ENCODE peak calls at places on chromosomes 6 and 20, in four cellular contexts. Q is neural progenitor cell, K is endothelial cell of umbilical vein, Z is PC-9. E is an unnamed sample.

GRCh38 chr6:108566406-108566805 is 5.7 kb downstream of the FOXO3 start:
- DNase-seq in Q (no peak), Z (no peak), K (no peak), E (no peak)

GRCh38 chr20:29079769-29080690 is 2177.4 kb upstream of the DEFB115 start:
- DNase-seq in Z (peak; percentile 76), K (no peak), Q (no peak), E (no peak)

GRCh38 chr20:22449115-22449973 is 135.0 kb downstream of the FOXA2 start:
- DNase-seq in K (no peak), Z (no peak), Q (no peak), E (no peak)

GRCh38 chr6:139839506-139840156 is 465.2 kb upstream of the CITED2 start:
- DNase-seq in Z (no peak), Q (no peak), K (no peak), E (no peak)

GRCh38 chr20:37350655-37351574 is 5.0 kb downstream of the SRC start:
- DNase-seq in K (no peak), Z (no peak), Q (no peak), E (no peak)

GRCh38 chr20:945841-946240 is 29.7 kb upstream of the ANGPT4 start:
- DNase-seq in K (no peak), Z (no peak), Q (peak; percentile 15), E (no peak)

GRCh38 chr20:13325033-13325432 is 104.0 kb downstream of the ISM1 start:
- DNase-seq in K (peak; percentile 32), Z (no peak), Q (peak; percentile 61), E (no peak)

GRCh38 chr20:37969949-37970855 is 63.1 kb downstream of the TTI1 start:
- DNase-seq in K (no peak), Z (no peak), Q (no peak), E (no peak)

GRCh38 chr6:148811472-148811871 is 64.6 kb downstream of the UST start:
- DNase-seq in K (no peak), Z (no peak), Q (no peak), E (no peak)

GRCh38 chr6:80021131-80021530 is 16.7 kb downstream of the TTK start:
- DNase-seq in Q (no peak), K (no peak), Z (no peak), E (no peak)

GRCh38 chr6:24666097-24666615 is 543 bp downstream of the TDP2 start:
- DNase-seq in Q (no peak), Z (no peak), K (no peak), E (no peak)

GRCh38 chr6:43733471-43734293 is 36.3 kb upstream of the VEGFA start:
- DNase-seq in Q (no peak), Z (no peak), K (no peak), E (no peak)

GRCh38 chr6:56483929-56484328 is 158.8 kb downstream of the DST start:
- DNase-seq in Z (no peak), K (peak; percentile 4), Q (no peak), E (no peak)

GRCh38 chr6:1906625-1907024 is 296.9 kb downstream of the FOXC1 start:
- DNase-seq in Q (peak; percentile 16), K (no peak), Z (no peak), E (no peak)

GRCh38 chr20:58306421-58307261 is 2.9 kb upstream of the RAB22A start:
- DNase-seq in Q (no peak), K (peak; percentile 40), Z (no peak), E (no peak)

GRCh38 chr6:145814035-145814500 is 527 bp downstream of the FBXO30 start:
- DNase-seq in K (no peak), Z (no peak), Q (peak; percentile 75), E (peak; percentile 37)

GRCh38 chr20:35240083-35240913 is 13.8 kb downstream of the MMP24 start:
- DNase-seq in Z (no peak), Q (no peak), K (no peak), E (no peak)

GRCh38 chr6:108250240-108250866 is 10.5 kb downstream of the SNX3 start:
- DNase-seq in Q (peak; percentile 48), K (peak; percentile 37), Z (no peak), E (peak; percentile 12)

GRCh38 chr6:28337103-28337520 is 1.2 kb upstream of the ZSCAN31 start:
- DNase-seq in Z (no peak), Q (no peak), K (no peak), E (no peak)

GRCh38 chr6:49551126-49551865 is 828 bp downstream of the C6orf141 start:
- DNase-seq in Q (peak; percentile 90), Z (no peak), K (peak; percentile 40), E (no peak)

GRCh38 chr20:1299522-1299921 is 29.4 kb downstream of the SDCBP2 start:
- DNase-seq in Q (peak; percentile 45), Z (no peak), K (no peak), E (no peak)

GRCh38 chr20:24647713-24648112 is 178.3 kb downstream of the SYNDIG1 start:
- DNase-seq in Q (no peak), K (no peak), Z (no peak), E (no peak)

GRCh38 chr6:168704678-168705077 is 263.7 kb downstream of the SMOC2 start:
- DNase-seq in K (no peak), Z (no peak), Q (no peak), E (no peak)

GRCh38 chr20:11537032-11537431 is 380.7 kb upstream of the BTBD3 start:
- DNase-seq in K (no peak), Q (no peak), Z (no peak), E (no peak)

GRCh38 chr6:101762851-101763250 is 369.3 kb downstream of the GRIK2 start:
- DNase-seq in K (no peak), Z (no peak), Q (no peak), E (no peak)

GRCh38 chr20:48052492-48052870 is 267.2 kb upstream of the SULF2 start:
- DNase-seq in K (peak; percentile 37), Z (peak; percentile 64), Q (no peak), E (peak; percentile 20)

GRCh38 chr6:79173378-79173777 is 61.1 kb downstream of the HMGN3 start:
- DNase-seq in Q (no peak), Z (no peak), K (no peak), E (no peak)

GRCh38 chr20:64052987-64053840 is 3.8 kb upstream of the SOX18 start:
- DNase-seq in Q (no peak), Z (no peak), K (no peak), E (no peak)
- H3K27ac ChIP-seq in Q (no peak overlapping the region), Z (no peak overlapping the region), K (peak overlapping the region; percentile 83), E (peak overlapping the region; percentile 67)

GRCh38 chr20:3071610-3072529 is at the start of gene OXT:
- DNase-seq in K (peak; percentile 23), Z (no peak), Q (peak; percentile 58), E (no peak)
- TF ChIP-seq EZH2 in K (peak; percentile 57), Z (no peak), Q (peak; percentile 89), E (no peak)

DNA sequence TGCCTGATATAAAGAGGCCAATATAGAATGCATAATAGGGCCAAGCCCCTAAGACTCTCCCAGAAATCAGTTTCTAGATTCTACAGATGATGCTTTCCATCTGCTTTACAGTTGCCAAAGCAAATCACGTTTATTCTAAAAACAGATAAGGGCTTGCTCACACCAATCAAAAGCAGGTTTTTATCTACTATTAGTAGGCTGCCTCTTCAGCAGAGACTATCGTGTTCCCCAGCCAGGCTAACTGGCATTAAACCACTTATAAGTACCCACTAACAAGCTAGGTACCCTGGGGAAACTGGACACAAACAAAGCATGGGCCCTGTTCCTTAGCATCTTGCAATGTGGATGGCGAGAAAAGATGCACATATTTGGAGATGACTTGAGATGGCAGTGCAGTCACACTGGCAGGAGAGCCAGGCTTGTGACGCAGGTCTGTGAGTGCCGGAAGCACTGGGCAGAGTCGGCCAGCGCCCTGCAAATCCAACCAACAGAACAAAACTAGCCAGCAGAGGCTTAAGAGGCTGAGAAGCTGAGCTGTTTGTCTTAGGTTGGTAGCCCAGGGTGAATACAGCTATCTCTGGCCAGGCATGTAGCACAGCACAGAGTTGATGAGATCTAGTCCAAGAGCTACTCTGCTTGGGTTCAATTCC is 73.4 kb downstream of the GFOD1 start:
- DNase-seq in K (no peak), Q (peak; percentile 29), Z (no peak), E (no peak)
- H3K27ac ChIP-seq in K (no peak overlapping the region), Q (no peak overlapping the region), Z (no peak overlapping the region), E (no peak overlapping the region)

GRCh38 chr20:51542894-51543788 is 622 bp upstream of the NFATC2 start:
- DNase-seq in Z (no peak), K (no peak), Q (no peak), E (no peak)
- TF ChIP-seq EZH2 in Z (no peak), K (no peak), Q (no peak), E (no peak)

GRCh38 chr6:14439419-14439818 is 321.8 kb downstream of the CD83 start:
- DNase-seq in K (no peak), Z (no peak), Q (no peak), E (no peak)

GRCh38 chr6:14440215-14440890 is 322.8 kb downstream of the CD83 start:
- DNase-seq in Z (no peak), K (no peak), Q (no peak), E (no peak)

GRCh38 chr6:14436593-14436992 is 319.0 kb downstream of the CD83 start:
- DNase-seq in Z (no peak), Q (no peak), K (no peak), E (no peak)

GRCh38 chr6:14431375-14432330 is 314.1 kb downstream of the CD83 start:
- DNase-seq in Z (no peak), Q (no peak), K (no peak), E (no peak)

DNA sequence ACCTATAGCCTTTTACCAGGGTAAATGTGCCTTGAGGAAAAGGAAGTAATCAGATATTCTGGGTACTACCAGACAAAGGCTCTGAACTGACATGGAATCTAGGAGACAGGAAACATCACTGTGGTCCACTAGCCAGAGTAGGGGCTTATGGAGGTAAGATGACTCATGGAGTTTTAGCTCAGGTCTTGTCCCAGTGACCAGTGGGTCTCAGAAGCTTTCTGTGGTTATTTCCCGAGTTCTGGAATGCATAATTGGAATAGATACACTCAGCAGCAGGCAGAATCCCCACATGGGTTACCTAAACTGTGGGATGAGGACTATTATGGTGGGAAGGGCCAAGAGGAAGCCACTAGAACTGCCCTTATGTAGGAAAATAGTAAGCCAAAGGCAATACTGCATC is 317.7 kb downstream of the CD83 start:
- DNase-seq in Z (no peak), K (no peak), Q (no peak), E (no peak)
- H3K27ac ChIP-seq in Z (no peak overlapping the region), K (no peak overlapping the region), Q (no peak overlapping the region), E (no peak overlapping the region)

GRCh38 chr20:54657268-54657826 is 182.0 kb downstream of the DOK5 start:
- DNase-seq in Q (no peak), Z (no peak), K (no peak), E (no peak)
- TF ChIP-seq EZH2 in Q (no peak), Z (no peak), K (no peak), E (no peak)

GRCh38 chr6:53342210-53342609 is 6.5 kb downstream of the ELOVL5 start:
- DNase-seq in Q (no peak), K (no peak), Z (no peak), E (no peak)
- H3K27ac ChIP-seq in Q (no peak overlapping the region), K (no peak overlapping the region), Z (no peak overlapping the region), E (no peak overlapping the region)

GRCh38 chr20:59603727-59604608 is at the start of gene PHACTR3:
- DNase-seq in Q (peak; percentile 55), K (no peak), Z (no peak), E (no peak)
- TF ChIP-seq EZH2 in Q (no peak), K (no peak), Z (no peak), E (no peak)

DNA sequence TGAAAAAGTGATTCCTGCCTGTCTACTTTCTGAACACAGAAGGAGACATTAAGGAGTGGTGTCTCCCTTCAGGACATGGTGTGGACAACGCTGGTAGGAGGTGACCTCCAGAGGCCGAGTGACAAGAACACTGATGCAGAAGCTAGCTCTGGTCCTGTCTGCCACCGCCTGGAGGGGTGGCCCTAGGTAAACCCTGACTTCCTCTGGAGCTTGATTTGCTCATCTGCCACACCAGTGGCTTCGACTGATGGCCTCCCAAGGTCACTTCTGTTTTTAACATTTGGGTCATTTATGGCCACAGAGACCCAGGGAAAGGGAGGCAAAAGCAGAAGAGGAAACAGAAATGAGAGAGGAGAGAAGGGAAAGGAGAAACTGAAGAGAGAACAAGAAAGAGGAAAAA is 49.3 kb upstream of the SLC22A23 start:
- DNase-seq in K (no peak), Q (no peak), Z (no peak), E (no peak)
- H3K27ac ChIP-seq in K (no peak overlapping the region), Q (no peak overlapping the region), Z (no peak overlapping the region), E (no peak overlapping the region)

E was measured in SK-N-MC.